ENCODE peak calls at places on chromosomes 4 and X, in ten cellular contexts. One of them, this sample, is unnamed.

GRCh38 chr4:71380721-71381120 is 41.9 kb downstream of the SLC4A4 start:
- DNase-seq in spleen: no peak
- DNase-seq in lung: no peak
- DNase-seq in left ventricle myocardium inferior: no peak
- DNase-seq in mesendoderm: peak; percentile 24
- DNase-seq in transverse colon: no peak
- DNase-seq in IMR-90: peak; percentile 79
- DNase-seq in fibroblast of lung: peak; percentile 67
- DNase-seq in left lung: no peak
- DNase-seq in ascending aorta: no peak
- DNase-seq in this sample: no peak

GRCh38 chrX:118726887-118727685 is at the start of gene IL13RA1:
- DNase-seq in spleen: peak; percentile 89
- DNase-seq in lung: peak; percentile 76
- DNase-seq in left ventricle myocardium inferior: peak; percentile 76
- DNase-seq in mesendoderm: peak; percentile 94
- DNase-seq in transverse colon: peak; percentile 85
- DNase-seq in IMR-90: peak; percentile 76
- DNase-seq in fibroblast of lung: peak; percentile 83
- DNase-seq in left lung: peak; percentile 80
- DNase-seq in ascending aorta: peak; percentile 40
- DNase-seq in this sample: peak; percentile 86

GRCh38 chr4:10783351-10783750 is 98.8 kb upstream of the CLNK start:
- DNase-seq in spleen: no peak
- DNase-seq in lung: no peak
- DNase-seq in left ventricle myocardium inferior: no peak
- DNase-seq in mesendoderm: no peak
- DNase-seq in transverse colon: no peak
- DNase-seq in IMR-90: peak; percentile 86
- DNase-seq in fibroblast of lung: peak; percentile 86
- DNase-seq in left lung: no peak
- DNase-seq in ascending aorta: no peak
- DNase-seq in this sample: no peak

GRCh38 chr4:80125252-80126177 is 52.5 kb upstream of the ANTXR2 start:
- DNase-seq in spleen: no peak
- DNase-seq in lung: no peak
- DNase-seq in left ventricle myocardium inferior: no peak
- DNase-seq in mesendoderm: peak; percentile 36
- DNase-seq in transverse colon: peak; percentile 8
- DNase-seq in IMR-90: peak; percentile 50
- DNase-seq in fibroblast of lung: peak; percentile 32
- DNase-seq in left lung: no peak
- DNase-seq in ascending aorta: no peak
- DNase-seq in this sample: no peak

GRCh38 chrX:17596546-17597205 is 140.6 kb upstream of the SCML1 start:
- DNase-seq in spleen: no peak
- DNase-seq in lung: no peak
- DNase-seq in left ventricle myocardium inferior: no peak
- DNase-seq in mesendoderm: no peak
- DNase-seq in transverse colon: no peak
- DNase-seq in IMR-90: no peak
- DNase-seq in fibroblast of lung: peak; percentile 55
- DNase-seq in left lung: no peak
- DNase-seq in ascending aorta: no peak
- DNase-seq in this sample: no peak

GRCh38 chrX:112826020-112826419 is 14.6 kb downstream of the AMOT start:
- DNase-seq in spleen: no peak
- DNase-seq in lung: no peak
- DNase-seq in left ventricle myocardium inferior: no peak
- DNase-seq in mesendoderm: no peak
- DNase-seq in transverse colon: no peak
- DNase-seq in IMR-90: peak; percentile 49
- DNase-seq in fibroblast of lung: peak; percentile 43
- DNase-seq in left lung: no peak
- DNase-seq in ascending aorta: no peak
- DNase-seq in this sample: no peak

GRCh38 chr4:6229671-6230501 is 29.5 kb upstream of the JAKMIP1 start:
- DNase-seq in spleen: no peak
- DNase-seq in lung: no peak
- DNase-seq in left ventricle myocardium inferior: no peak
- DNase-seq in mesendoderm: no peak
- DNase-seq in transverse colon: no peak
- DNase-seq in IMR-90: no peak
- DNase-seq in fibroblast of lung: no peak
- DNase-seq in left lung: no peak
- DNase-seq in ascending aorta: no peak
- DNase-seq in this sample: peak; percentile 11

GRCh38 chr4:133152801-133153526 is 3.9 kb downstream of the PCDH10 start:
- DNase-seq in spleen: no peak
- DNase-seq in lung: no peak
- DNase-seq in left ventricle myocardium inferior: no peak
- DNase-seq in mesendoderm: peak; percentile 23
- DNase-seq in transverse colon: no peak
- DNase-seq in IMR-90: no peak
- DNase-seq in fibroblast of lung: peak; percentile 60
- DNase-seq in left lung: no peak
- DNase-seq in ascending aorta: no peak
- DNase-seq in this sample: no peak

GRCh38 chr4:89489338-89489771 is 181.8 kb upstream of the GPRIN3 start:
- DNase-seq in spleen: no peak
- DNase-seq in lung: no peak
- DNase-seq in left ventricle myocardium inferior: peak; percentile 15
- DNase-seq in mesendoderm: peak; percentile 54
- DNase-seq in transverse colon: no peak
- DNase-seq in IMR-90: no peak
- DNase-seq in fibroblast of lung: no peak
- DNase-seq in left lung: no peak
- DNase-seq in ascending aorta: no peak
- DNase-seq in this sample: no peak

GRCh38 chrX:39969099-39969825 is 128.5 kb downstream of the BCOR start:
- DNase-seq in spleen: no peak
- DNase-seq in lung: no peak
- DNase-seq in left ventricle myocardium inferior: no peak
- DNase-seq in mesendoderm: peak; percentile 78
- DNase-seq in transverse colon: no peak
- DNase-seq in IMR-90: no peak
- DNase-seq in fibroblast of lung: no peak
- DNase-seq in left lung: no peak
- DNase-seq in ascending aorta: no peak
- DNase-seq in this sample: no peak

GRCh38 chr4:176708771-176709311 is 83.9 kb downstream of the VEGFC start:
- DNase-seq in spleen: no peak
- DNase-seq in lung: no peak
- DNase-seq in left ventricle myocardium inferior: no peak
- DNase-seq in mesendoderm: no peak
- DNase-seq in transverse colon: no peak
- DNase-seq in IMR-90: no peak
- DNase-seq in fibroblast of lung: peak; percentile 3
- DNase-seq in left lung: no peak
- DNase-seq in ascending aorta: no peak
- DNase-seq in this sample: no peak

GRCh38 chrX:13898084-13898483 is 81.2 kb upstream of the GPM6B start:
- DNase-seq in spleen: no peak
- DNase-seq in lung: no peak
- DNase-seq in left ventricle myocardium inferior: no peak
- DNase-seq in mesendoderm: peak; percentile 79
- DNase-seq in transverse colon: no peak
- DNase-seq in IMR-90: peak; percentile 22
- DNase-seq in fibroblast of lung: no peak
- DNase-seq in left lung: no peak
- DNase-seq in ascending aorta: no peak
- DNase-seq in this sample: no peak

DNA sequence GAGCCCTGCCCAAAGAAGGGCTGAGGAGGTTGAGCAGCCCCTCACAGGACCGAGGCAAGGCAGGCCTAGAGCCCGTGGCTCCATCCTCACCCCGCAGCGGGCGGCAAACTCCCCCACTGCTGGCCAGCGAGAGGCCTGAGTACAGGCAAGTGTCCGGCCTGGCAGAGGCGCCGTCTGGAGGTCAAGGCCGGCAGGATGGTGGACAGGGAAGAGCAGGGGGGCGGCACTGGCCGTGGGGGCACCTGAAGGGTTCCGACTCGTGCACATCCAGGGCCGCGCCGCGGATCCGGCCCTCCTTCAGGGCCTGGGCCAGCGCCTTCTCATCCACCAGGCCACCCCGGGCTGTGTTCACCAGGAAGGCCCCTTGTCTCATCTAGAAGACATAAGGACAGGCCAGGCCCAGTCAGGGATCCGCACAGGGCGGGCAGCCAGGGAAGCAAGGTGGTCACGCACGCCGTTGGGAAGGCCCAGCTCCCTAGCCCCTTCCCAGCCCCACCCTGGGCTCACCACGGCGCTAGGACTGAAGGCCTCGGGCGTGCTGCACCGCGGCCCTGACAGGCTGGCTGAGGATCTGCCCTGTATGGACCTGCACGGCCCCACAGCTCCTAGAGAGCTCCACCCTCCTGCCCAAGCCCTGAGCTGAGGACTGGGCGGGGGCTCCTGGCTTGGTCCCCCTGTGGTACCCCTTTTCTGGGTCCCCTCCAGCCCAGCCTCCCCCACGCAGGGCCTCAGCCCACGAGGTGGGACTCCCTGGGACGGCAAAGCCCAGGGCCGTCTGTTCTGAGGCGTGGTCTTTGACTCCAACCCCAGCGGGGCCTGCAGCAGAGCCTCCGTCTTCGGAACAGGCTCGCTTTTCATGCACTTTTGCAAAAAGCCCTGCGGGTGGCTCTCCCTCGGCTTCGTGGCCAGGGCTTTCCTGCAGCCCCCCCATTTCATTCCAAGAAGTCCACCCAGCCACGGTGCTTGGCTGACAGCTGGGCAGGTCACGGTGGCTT is 34.5 kb downstream of the CTBP1 start:
- DNase-seq in spleen: no peak
- DNase-seq in lung: no peak
- DNase-seq in left ventricle myocardium inferior: no peak
- DNase-seq in mesendoderm: no peak
- DNase-seq in transverse colon: no peak
- DNase-seq in IMR-90: no peak
- DNase-seq in fibroblast of lung: no peak
- DNase-seq in left lung: no peak
- DNase-seq in ascending aorta: no peak
- DNase-seq in this sample: no peak
- H3K4me1 ChIP-seq in spleen: peaks cover 93% of the 10 kb centered on the region
- H3K4me1 ChIP-seq in lung: peaks cover 10% of the 10 kb centered on the region
- H3K4me1 ChIP-seq in left ventricle myocardium inferior: peaks cover 55% of the 10 kb centered on the region
- H3K4me1 ChIP-seq in mesendoderm: no peaks in the 10 kb centered on the region
- H3K4me1 ChIP-seq in transverse colon: peaks cover 16% of the 10 kb centered on the region
- H3K4me1 ChIP-seq in IMR-90: peaks cover 16% of the 10 kb centered on the region
- H3K4me1 ChIP-seq in fibroblast of lung: peaks cover 22% of the 10 kb centered on the region
- H3K4me1 ChIP-seq in left lung: peaks cover 63% of the 10 kb centered on the region
- H3K4me1 ChIP-seq in ascending aorta: peaks cover 21% of the 10 kb centered on the region
- H3K4me1 ChIP-seq in this sample: peaks cover 34% of the 10 kb centered on the region

DNA sequence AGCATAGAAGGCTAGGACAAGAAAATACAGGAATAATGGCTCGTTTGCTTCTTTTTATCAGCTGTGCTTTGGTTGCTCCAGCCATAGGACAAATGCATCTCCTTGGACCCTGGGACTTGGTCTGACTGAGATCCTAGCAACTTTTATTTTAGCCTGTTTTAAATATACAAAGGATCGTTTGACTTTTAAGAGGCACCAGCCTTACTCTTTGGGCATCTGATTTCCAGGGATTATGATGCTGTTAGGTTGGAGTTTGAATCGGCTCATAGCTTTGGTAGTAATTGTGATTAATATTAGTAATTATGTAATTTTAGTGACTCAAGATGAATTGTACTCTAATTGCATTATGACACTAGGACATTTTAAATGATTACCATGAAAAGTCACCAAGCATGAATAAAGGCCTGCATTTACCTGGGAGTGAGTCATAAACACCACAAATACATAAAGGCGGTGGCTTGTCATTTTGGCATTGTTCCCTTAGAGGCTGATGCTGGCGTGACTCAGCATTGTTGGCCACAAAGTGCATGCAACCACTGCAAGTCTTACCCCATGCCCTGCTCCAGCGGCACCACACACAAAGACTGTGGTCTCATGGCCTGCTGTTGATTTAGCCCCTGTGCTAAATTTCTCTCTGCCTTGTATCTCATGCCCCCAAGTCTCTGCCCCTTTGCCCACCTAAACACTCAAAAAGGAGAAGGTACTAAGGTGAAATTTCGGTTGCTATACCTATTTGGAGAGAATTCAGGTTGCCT is 12.4 kb downstream of the GPAT3 start:
- DNase-seq in spleen: peak; percentile 86
- DNase-seq in lung: peak; percentile 77
- DNase-seq in left ventricle myocardium inferior: peak; percentile 58
- DNase-seq in mesendoderm: peak; percentile 88
- DNase-seq in transverse colon: peak; percentile 86
- DNase-seq in IMR-90: peak; percentile 97
- DNase-seq in fibroblast of lung: peak; percentile 96
- DNase-seq in left lung: peak; percentile 81
- DNase-seq in ascending aorta: peak; percentile 27
- DNase-seq in this sample: peak; percentile 83
- H3K27ac ChIP-seq in spleen: no peak overlapping the region
- H3K27ac ChIP-seq in lung: peak overlapping the region; percentile 95
- H3K27ac ChIP-seq in left ventricle myocardium inferior: peak overlapping the region; percentile 93
- H3K27ac ChIP-seq in mesendoderm: peak overlapping the region; percentile 33
- H3K27ac ChIP-seq in transverse colon: peak overlapping the region; percentile 53
- H3K27ac ChIP-seq in IMR-90: peak overlapping the region; percentile 59
- H3K27ac ChIP-seq in fibroblast of lung: peak overlapping the region; percentile 61
- H3K27ac ChIP-seq in left lung: no peak overlapping the region
- H3K27ac ChIP-seq in ascending aorta: no peak overlapping the region
- H3K27ac ChIP-seq in this sample: peak overlapping the region; percentile 67

GRCh38 chr4:7285244-7286122 is 93.1 kb downstream of the SORCS2 start:
- DNase-seq in spleen: no peak
- DNase-seq in lung: no peak
- DNase-seq in left ventricle myocardium inferior: no peak
- DNase-seq in mesendoderm: no peak
- DNase-seq in transverse colon: no peak
- DNase-seq in IMR-90: no peak
- DNase-seq in fibroblast of lung: no peak
- DNase-seq in left lung: no peak
- DNase-seq in ascending aorta: no peak
- DNase-seq in this sample: no peak
- H3K4me1 ChIP-seq in spleen: no peaks in the 10 kb centered on the region
- H3K4me1 ChIP-seq in lung: no peaks in the 10 kb centered on the region
- H3K4me1 ChIP-seq in left ventricle myocardium inferior: no peaks in the 10 kb centered on the region
- H3K4me1 ChIP-seq in mesendoderm: no peaks in the 10 kb centered on the region
- H3K4me1 ChIP-seq in transverse colon: no peaks in the 10 kb centered on the region
- H3K4me1 ChIP-seq in IMR-90: no peaks in the 10 kb centered on the region
- H3K4me1 ChIP-seq in fibroblast of lung: no peaks in the 10 kb centered on the region
- H3K4me1 ChIP-seq in left lung: no peaks in the 10 kb centered on the region
- H3K4me1 ChIP-seq in ascending aorta: peaks cover 7% of the 10 kb centered on the region
- H3K4me1 ChIP-seq in this sample: peaks cover 8% of the 10 kb centered on the region

DNA sequence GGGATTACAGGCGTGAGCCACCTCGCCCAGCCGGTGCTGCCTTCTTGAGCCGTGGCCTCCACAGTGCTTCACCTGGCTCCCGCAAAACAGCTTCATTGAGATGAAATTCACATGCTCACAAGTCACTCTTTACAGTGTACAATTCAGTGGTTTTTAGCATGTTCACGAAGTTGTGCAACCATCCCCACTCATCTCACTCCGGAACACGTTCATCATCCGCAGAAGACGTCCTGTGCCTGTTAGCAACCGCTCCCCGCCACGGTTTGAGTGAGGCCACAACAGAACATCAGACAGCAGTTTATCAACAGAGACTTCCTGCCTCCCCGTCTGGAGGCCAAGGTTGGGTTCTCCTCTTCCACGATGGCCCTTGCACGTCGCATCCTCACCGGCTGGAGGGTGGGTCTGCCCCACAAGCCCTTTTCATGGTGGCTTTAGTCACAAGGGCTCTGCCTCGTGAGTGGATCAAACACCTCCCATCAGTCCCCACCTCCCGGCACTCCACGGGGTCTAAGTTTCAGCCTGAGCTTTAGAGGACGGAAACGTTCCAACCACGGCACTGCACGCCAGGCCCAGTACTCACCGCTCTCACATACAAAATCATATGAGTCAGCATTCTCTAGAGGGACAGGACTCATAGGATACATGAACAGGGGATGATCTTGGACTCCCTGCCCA is 29.6 kb upstream of the SPON2 start:
- DNase-seq in spleen: peak; percentile 92
- DNase-seq in lung: peak; percentile 67
- DNase-seq in left ventricle myocardium inferior: no peak
- DNase-seq in mesendoderm: no peak
- DNase-seq in transverse colon: peak; percentile 83
- DNase-seq in IMR-90: peak; percentile 95
- DNase-seq in fibroblast of lung: peak; percentile 73
- DNase-seq in left lung: peak; percentile 60
- DNase-seq in ascending aorta: no peak
- DNase-seq in this sample: peak; percentile 73
- H3K27ac ChIP-seq in spleen: peak overlapping the region; percentile 82
- H3K27ac ChIP-seq in lung: no peak overlapping the region
- H3K27ac ChIP-seq in left ventricle myocardium inferior: peak overlapping the region; percentile 76
- H3K27ac ChIP-seq in mesendoderm: no peak overlapping the region
- H3K27ac ChIP-seq in transverse colon: peak overlapping the region; percentile 86
- H3K27ac ChIP-seq in IMR-90: peak overlapping the region; percentile 90
- H3K27ac ChIP-seq in fibroblast of lung: peak overlapping the region; percentile 89
- H3K27ac ChIP-seq in left lung: peak overlapping the region; percentile 78
- H3K27ac ChIP-seq in ascending aorta: peak overlapping the region; percentile 26
- H3K27ac ChIP-seq in this sample: peak overlapping the region; percentile 92